ENCODE peak calls at places on chromosomes 11 and 22, in ten cellular contexts. One of them, this sample, is unnamed.

GRCh38 chr22:35198738-35199137 is 58.6 kb upstream of the HMGXB4 start:
- DNase-seq in Karpas-422: no peak
- DNase-seq in heart right ventricle: no peak
- DNase-seq in AG04450: no peak
- DNase-seq in PC-3: no peak
- DNase-seq in NT2/D1: no peak
- DNase-seq in aorta: no peak
- DNase-seq in coronary artery: no peak
- DNase-seq in NB4: no peak
- DNase-seq in cardiac fibroblast: no peak
- DNase-seq in this sample: no peak

GRCh38 chr11:73280606-73281005 is 8.5 kb downstream of the P2RY6 start:
- DNase-seq in Karpas-422: no peak
- DNase-seq in heart right ventricle: no peak
- DNase-seq in AG04450: no peak
- DNase-seq in PC-3: no peak
- DNase-seq in NT2/D1: no peak
- DNase-seq in aorta: peak
- DNase-seq in coronary artery: no peak
- DNase-seq in NB4: no peak
- DNase-seq in cardiac fibroblast: no peak
- DNase-seq in this sample: no peak

GRCh38 chr11:18384157-18384641 is 10.2 kb upstream of the LDHA start:
- DNase-seq in Karpas-422: no peak
- DNase-seq in heart right ventricle: peak
- DNase-seq in AG04450: peak
- DNase-seq in PC-3: peak
- DNase-seq in NT2/D1: no peak
- DNase-seq in aorta: peak
- DNase-seq in coronary artery: peak
- DNase-seq in NB4: peak
- DNase-seq in cardiac fibroblast: peak
- DNase-seq in this sample: peak

GRCh38 chr11:81979444-81979843 is 754.2 kb downstream of the FAM181B start:
- DNase-seq in Karpas-422: no peak
- DNase-seq in heart right ventricle: no peak
- DNase-seq in AG04450: no peak
- DNase-seq in PC-3: no peak
- DNase-seq in NT2/D1: no peak
- DNase-seq in aorta: no peak
- DNase-seq in coronary artery: no peak
- DNase-seq in NB4: no peak
- DNase-seq in cardiac fibroblast: no peak
- DNase-seq in this sample: no peak

GRCh38 chr11:12258451-12258850 is 118.9 kb upstream of the PARVA start:
- DNase-seq in Karpas-422: no peak
- DNase-seq in heart right ventricle: no peak
- DNase-seq in AG04450: no peak
- DNase-seq in PC-3: peak
- DNase-seq in NT2/D1: no peak
- DNase-seq in aorta: peak
- DNase-seq in coronary artery: no peak
- DNase-seq in NB4: no peak
- DNase-seq in cardiac fibroblast: peak
- DNase-seq in this sample: peak

GRCh38 chr11:3010004-3010403 is 17.9 kb upstream of the NAP1L4 start:
- DNase-seq in Karpas-422: no peak
- DNase-seq in heart right ventricle: no peak
- DNase-seq in AG04450: no peak
- DNase-seq in PC-3: no peak
- DNase-seq in NT2/D1: no peak
- DNase-seq in aorta: no peak
- DNase-seq in coronary artery: no peak
- DNase-seq in NB4: no peak
- DNase-seq in cardiac fibroblast: no peak
- DNase-seq in this sample: no peak

GRCh38 chr11:116691779-116692178 is 81.0 kb downstream of the BUD13 start:
- DNase-seq in Karpas-422: peak
- DNase-seq in heart right ventricle: peak
- DNase-seq in AG04450: no peak
- DNase-seq in PC-3: peak
- DNase-seq in NT2/D1: no peak
- DNase-seq in aorta: no peak
- DNase-seq in coronary artery: no peak
- DNase-seq in NB4: peak
- DNase-seq in cardiac fibroblast: peak
- DNase-seq in this sample: peak

GRCh38 chr11:94740975-94741707 is 27.0 kb upstream of the AMOTL1 start:
- DNase-seq in Karpas-422: peak
- DNase-seq in heart right ventricle: peak
- DNase-seq in AG04450: no peak
- DNase-seq in PC-3: peak
- DNase-seq in NT2/D1: peak
- DNase-seq in aorta: peak
- DNase-seq in coronary artery: no peak
- DNase-seq in NB4: peak
- DNase-seq in cardiac fibroblast: peak
- DNase-seq in this sample: peak

GRCh38 chr11:69944146-69944795 is 125.1 kb upstream of the FGF3 start:
- DNase-seq in Karpas-422: no peak
- DNase-seq in heart right ventricle: peak
- DNase-seq in AG04450: no peak
- DNase-seq in PC-3: no peak
- DNase-seq in NT2/D1: no peak
- DNase-seq in aorta: peak
- DNase-seq in coronary artery: no peak
- DNase-seq in NB4: no peak
- DNase-seq in cardiac fibroblast: no peak
- DNase-seq in this sample: no peak

GRCh38 chr11:119295178-119295577 is 21.8 kb downstream of the MCAM start:
- DNase-seq in Karpas-422: no peak
- DNase-seq in heart right ventricle: no peak
- DNase-seq in AG04450: no peak
- DNase-seq in PC-3: peak
- DNase-seq in NT2/D1: no peak
- DNase-seq in aorta: no peak
- DNase-seq in coronary artery: peak
- DNase-seq in NB4: peak
- DNase-seq in cardiac fibroblast: peak
- DNase-seq in this sample: peak

GRCh38 chr11:22433066-22433450 is 94.9 kb downstream of the SLC17A6 start:
- DNase-seq in Karpas-422: no peak
- DNase-seq in heart right ventricle: no peak
- DNase-seq in AG04450: no peak
- DNase-seq in PC-3: no peak
- DNase-seq in NT2/D1: no peak
- DNase-seq in aorta: no peak
- DNase-seq in coronary artery: no peak
- DNase-seq in NB4: no peak
- DNase-seq in cardiac fibroblast: no peak
- DNase-seq in this sample: no peak

GRCh38 chr11:86795962-86796361 is 4.4 kb upstream of the PRSS23 start:
- DNase-seq in Karpas-422: no peak
- DNase-seq in heart right ventricle: no peak
- DNase-seq in AG04450: no peak
- DNase-seq in PC-3: no peak
- DNase-seq in NT2/D1: no peak
- DNase-seq in aorta: no peak
- DNase-seq in coronary artery: no peak
- DNase-seq in NB4: no peak
- DNase-seq in cardiac fibroblast: peak
- DNase-seq in this sample: no peak

GRCh38 chr11:115739878-115740277 is 235.7 kb upstream of the CADM1 start:
- DNase-seq in Karpas-422: no peak
- DNase-seq in heart right ventricle: no peak
- DNase-seq in AG04450: no peak
- DNase-seq in PC-3: no peak
- DNase-seq in NT2/D1: no peak
- DNase-seq in aorta: no peak
- DNase-seq in coronary artery: no peak
- DNase-seq in NB4: no peak
- DNase-seq in cardiac fibroblast: no peak
- DNase-seq in this sample: no peak

GRCh38 chr11:30852091-30852490 is 265.9 kb upstream of the MPPED2 start:
- DNase-seq in Karpas-422: no peak
- DNase-seq in heart right ventricle: no peak
- DNase-seq in AG04450: no peak
- DNase-seq in PC-3: no peak
- DNase-seq in NT2/D1: no peak
- DNase-seq in aorta: no peak
- DNase-seq in coronary artery: no peak
- DNase-seq in NB4: no peak
- DNase-seq in cardiac fibroblast: no peak
- DNase-seq in this sample: no peak

GRCh38 chr22:41943661-41944209 is 3.2 kb downstream of the CENPM start:
- DNase-seq in Karpas-422: peak
- DNase-seq in heart right ventricle: no peak
- DNase-seq in AG04450: no peak
- DNase-seq in PC-3: peak
- DNase-seq in NT2/D1: no peak
- DNase-seq in aorta: no peak
- DNase-seq in coronary artery: no peak
- DNase-seq in NB4: no peak
- DNase-seq in cardiac fibroblast: peak
- DNase-seq in this sample: no peak

GRCh38 chr22:41936894-41937169 is 10.1 kb downstream of the CENPM start:
- DNase-seq in Karpas-422: peak
- DNase-seq in heart right ventricle: no peak
- DNase-seq in AG04450: no peak
- DNase-seq in PC-3: no peak
- DNase-seq in NT2/D1: no peak
- DNase-seq in aorta: no peak
- DNase-seq in coronary artery: no peak
- DNase-seq in NB4: no peak
- DNase-seq in cardiac fibroblast: no peak
- DNase-seq in this sample: no peak

GRCh38 chr22:41940853-41941765 is 5.8 kb downstream of the CENPM start:
- DNase-seq in Karpas-422: peak
- DNase-seq in heart right ventricle: peak
- DNase-seq in AG04450: peak
- DNase-seq in PC-3: peak
- DNase-seq in NT2/D1: no peak
- DNase-seq in aorta: peak
- DNase-seq in coronary artery: peak
- DNase-seq in NB4: peak
- DNase-seq in cardiac fibroblast: peak
- DNase-seq in this sample: peak

GRCh38 chr22:41935015-41935908 is 8.7 kb upstream of the TNFRSF13C start:
- DNase-seq in Karpas-422: peak
- DNase-seq in heart right ventricle: peak
- DNase-seq in AG04450: no peak
- DNase-seq in PC-3: no peak
- DNase-seq in NT2/D1: no peak
- DNase-seq in aorta: no peak
- DNase-seq in coronary artery: no peak
- DNase-seq in NB4: no peak
- DNase-seq in cardiac fibroblast: no peak
- DNase-seq in this sample: no peak

GRCh38 chr22:41939981-41940852 is 6.7 kb downstream of the CENPM start:
- DNase-seq in Karpas-422: peak
- DNase-seq in heart right ventricle: no peak
- DNase-seq in AG04450: no peak
- DNase-seq in PC-3: no peak
- DNase-seq in NT2/D1: no peak
- DNase-seq in aorta: peak
- DNase-seq in coronary artery: no peak
- DNase-seq in NB4: peak
- DNase-seq in cardiac fibroblast: no peak
- DNase-seq in this sample: no peak
- H3K4me3 ChIP-seq in Karpas-422: peak
- H3K4me3 ChIP-seq in heart right ventricle: no peak
- H3K4me3 ChIP-seq in AG04450: no peak
- H3K4me3 ChIP-seq in PC-3: no peak
- H3K4me3 ChIP-seq in NT2/D1: no peak
- H3K4me3 ChIP-seq in aorta: no peak
- H3K4me3 ChIP-seq in coronary artery: no peak
- H3K4me3 ChIP-seq in NB4: no peak
- H3K4me3 ChIP-seq in cardiac fibroblast: no peak
- H3K4me3 ChIP-seq in this sample: no peak

GRCh38 chr11:62796281-62796680 is 4.5 kb upstream of the TMEM223 start:
- DNase-seq in Karpas-422: no peak
- DNase-seq in heart right ventricle: no peak
- DNase-seq in AG04450: no peak
- DNase-seq in PC-3: no peak
- DNase-seq in NT2/D1: no peak
- DNase-seq in aorta: no peak
- DNase-seq in coronary artery: no peak
- DNase-seq in NB4: no peak
- DNase-seq in cardiac fibroblast: no peak
- DNase-seq in this sample: no peak
- H3K4me3 ChIP-seq in Karpas-422: no peak
- H3K4me3 ChIP-seq in heart right ventricle: no peak
- H3K4me3 ChIP-seq in AG04450: no peak
- H3K4me3 ChIP-seq in PC-3: no peak
- H3K4me3 ChIP-seq in NT2/D1: no peak
- H3K4me3 ChIP-seq in aorta: no peak
- H3K4me3 ChIP-seq in coronary artery: no peak
- H3K4me3 ChIP-seq in NB4: no peak
- H3K4me3 ChIP-seq in cardiac fibroblast: no peak
- H3K4me3 ChIP-seq in this sample: no peak

GRCh38 chr22:45867118-45867905 is 109.7 kb downstream of the WNT7B start:
- DNase-seq in Karpas-422: no peak
- DNase-seq in heart right ventricle: peak
- DNase-seq in AG04450: no peak
- DNase-seq in PC-3: no peak
- DNase-seq in NT2/D1: no peak
- DNase-seq in aorta: no peak
- DNase-seq in coronary artery: no peak
- DNase-seq in NB4: no peak
- DNase-seq in cardiac fibroblast: peak
- DNase-seq in this sample: peak
- H3K4me3 ChIP-seq in Karpas-422: no peak
- H3K4me3 ChIP-seq in heart right ventricle: peak
- H3K4me3 ChIP-seq in AG04450: peak
- H3K4me3 ChIP-seq in PC-3: no peak
- H3K4me3 ChIP-seq in NT2/D1: peak
- H3K4me3 ChIP-seq in aorta: no peak
- H3K4me3 ChIP-seq in coronary artery: peak
- H3K4me3 ChIP-seq in NB4: no peak
- H3K4me3 ChIP-seq in cardiac fibroblast: no peak
- H3K4me3 ChIP-seq in this sample: peak

GRCh38 chr11:64971421-64972233 is at the start of gene MAJIN:
- DNase-seq in Karpas-422: no peak
- DNase-seq in heart right ventricle: peak
- DNase-seq in AG04450: peak
- DNase-seq in PC-3: peak
- DNase-seq in NT2/D1: no peak
- DNase-seq in aorta: peak
- DNase-seq in coronary artery: no peak
- DNase-seq in NB4: no peak
- DNase-seq in cardiac fibroblast: peak
- DNase-seq in this sample: peak
- H3K4me3 ChIP-seq in Karpas-422: no peak
- H3K4me3 ChIP-seq in heart right ventricle: peak
- H3K4me3 ChIP-seq in AG04450: peak
- H3K4me3 ChIP-seq in PC-3: no peak
- H3K4me3 ChIP-seq in NT2/D1: no peak
- H3K4me3 ChIP-seq in aorta: no peak
- H3K4me3 ChIP-seq in coronary artery: peak
- H3K4me3 ChIP-seq in NB4: no peak
- H3K4me3 ChIP-seq in cardiac fibroblast: peak
- H3K4me3 ChIP-seq in this sample: peak

GRCh38 chr22:29093501-29093921 is 20.7 kb downstream of the KREMEN1 start:
- DNase-seq in Karpas-422: no peak
- DNase-seq in heart right ventricle: no peak
- DNase-seq in AG04450: peak
- DNase-seq in PC-3: no peak
- DNase-seq in NT2/D1: no peak
- DNase-seq in aorta: no peak
- DNase-seq in coronary artery: no peak
- DNase-seq in NB4: no peak
- DNase-seq in cardiac fibroblast: no peak
- DNase-seq in this sample: peak
- H3K4me3 ChIP-seq in Karpas-422: no peak
- H3K4me3 ChIP-seq in heart right ventricle: no peak
- H3K4me3 ChIP-seq in AG04450: no peak
- H3K4me3 ChIP-seq in PC-3: no peak
- H3K4me3 ChIP-seq in NT2/D1: no peak
- H3K4me3 ChIP-seq in aorta: no peak
- H3K4me3 ChIP-seq in coronary artery: no peak
- H3K4me3 ChIP-seq in NB4: no peak
- H3K4me3 ChIP-seq in cardiac fibroblast: no peak
- H3K4me3 ChIP-seq in this sample: no peak

This sample was measured in fibroblast of villous mesenchyme.